ENCODE peak calls at places on chromosomes 4 and X, in eight cellular contexts. J, O, Q, Z, C, D, X and S are unnamed samples.
A peak's percentile ranks its signal among the peaks of the same experiment; 100 is the strongest.

GRCh38 chr4:25439913-25440477 is 62.9 kb downstream of the ANAPC4 start:
- DNase-seq in J (peak; percentile 64), O (peak; percentile 66), Q (no peak), Z (peak; percentile 68), C (no peak), D (peak; percentile 61), X (no peak), S (peak; percentile 49)

GRCh38 chr4:103996637-103997036 is 276.9 kb upstream of the TACR3 start:
- DNase-seq in J (peak; percentile 78), O (peak; percentile 42), Q (no peak), Z (no peak), C (no peak), D (no peak), X (no peak), S (peak; percentile 58)

GRCh38 chr4:150173420-150173819 is 95.2 kb downstream of the DCLK2 start:
- DNase-seq in J (no peak), O (no peak), Q (no peak), Z (no peak), C (no peak), D (no peak), X (no peak), S (no peak)

GRCh38 chrX:73562458-73562857 is 539 bp upstream of the CHIC1 start:
- DNase-seq in J (no peak), O (no peak), Q (no peak), Z (no peak), C (no peak), D (no peak), X (no peak), S (no peak)

GRCh38 chrX:153818571-153819397 is 11.6 kb downstream of the PDZD4 start:
- DNase-seq in J (no peak), O (no peak), Q (peak; percentile 73), Z (no peak), C (peak; percentile 61), D (no peak), X (no peak), S (no peak)

GRCh38 chr4:167234388-167234881 is at the start of gene SPOCK3:
- DNase-seq in J (peak; percentile 52), O (peak; percentile 30), Q (peak; percentile 64), Z (no peak), C (peak; percentile 48), D (no peak), X (peak; percentile 72), S (peak; percentile 36)

GRCh38 chr4:74181225-74181624 is 23.3 kb downstream of the MTHFD2L start:
- DNase-seq in J (no peak), O (no peak), Q (no peak), Z (peak; percentile 49), C (no peak), D (no peak), X (no peak), S (no peak)

GRCh38 chrX:29858714-29859113 is 356.6 kb upstream of the MAGEB2 start:
- DNase-seq in J (no peak), O (no peak), Q (no peak), Z (peak; percentile 69), C (no peak), D (no peak), X (no peak), S (no peak)

GRCh38 chrX:8319359-8319758 is 145.3 kb upstream of the VCX3B start:
- DNase-seq in J (no peak), O (no peak), Q (no peak), Z (no peak), C (no peak), D (no peak), X (no peak), S (no peak)

GRCh38 chrX:10190367-10190766 is 33.6 kb downstream of the CLCN4 start:
- DNase-seq in J (no peak), O (no peak), Q (no peak), Z (peak; percentile 83), C (no peak), D (no peak), X (no peak), S (peak; percentile 39)

GRCh38 chr4:46051392-46051791 is 72.5 kb downstream of the GABRG1 start:
- DNase-seq in J (no peak), O (no peak), Q (no peak), Z (no peak), C (no peak), D (no peak), X (no peak), S (no peak)

GRCh38 chrX:677376-677775 is 46.8 kb downstream of the SHOX start:
- DNase-seq in J (no peak), O (no peak), Q (no peak), Z (no peak), C (no peak), D (no peak), X (no peak), S (no peak)

GRCh38 chr4:147019061-147019460 is 73.4 kb upstream of the TTC29 start:
- DNase-seq in J (peak; percentile 43), O (peak; percentile 26), Q (peak; percentile 69), Z (peak; percentile 56), C (peak; percentile 68), D (peak; percentile 74), X (peak; percentile 83), S (peak; percentile 53)

GRCh38 chr4:24211821-24212220 is 322.0 kb upstream of the PPARGC1A start:
- DNase-seq in J (no peak), O (no peak), Q (no peak), Z (peak; percentile 85), C (no peak), D (no peak), X (no peak), S (no peak)

GRCh38 chr4:786861-787300 is 39.0 kb downstream of the CPLX1 start:
- DNase-seq in J (no peak), O (no peak), Q (peak; percentile 76), Z (no peak), C (no peak), D (no peak), X (peak; percentile 75), S (no peak)

GRCh38 chr4:9987749-9988346 is 33.4 kb downstream of the SLC2A9 start:
- DNase-seq in J (no peak), O (no peak), Q (no peak), Z (no peak), C (no peak), D (no peak), X (no peak), S (no peak)

GRCh38 chr4:3329887-3330286 is 37.1 kb downstream of the RGS12 start:
- DNase-seq in J (no peak), O (no peak), Q (no peak), Z (no peak), C (no peak), D (no peak), X (no peak), S (no peak)
- H3K27ac ChIP-seq in J (no peak overlapping the region), O (no peak overlapping the region), Q (no peak overlapping the region), Z (no peak overlapping the region), C (peak overlapping the region; percentile 41), D (no peak overlapping the region), X (no peak overlapping the region), S (no peak overlapping the region)

DNA sequence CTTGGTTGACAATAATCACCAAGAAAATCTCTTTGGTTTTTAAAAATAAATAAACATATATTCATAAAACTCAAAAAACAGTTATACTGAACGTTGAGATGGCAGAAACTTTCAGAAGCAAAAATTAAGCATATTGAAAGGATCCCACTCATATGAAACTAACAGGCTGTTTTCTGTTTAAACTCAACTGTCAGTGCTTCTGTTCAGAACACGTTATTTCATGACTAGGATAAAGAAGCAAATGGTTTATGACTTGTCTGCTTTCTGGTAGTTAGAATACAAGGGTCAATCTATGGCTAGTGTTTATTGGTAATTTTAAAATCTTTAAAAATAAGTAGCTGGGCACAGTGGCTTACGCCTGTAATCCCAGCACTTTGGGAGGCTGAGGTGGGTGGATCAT is 4.1 kb downstream of the GPR82 start:
- DNase-seq in J (no peak), O (no peak), Q (no peak), Z (no peak), C (no peak), D (no peak), X (no peak), S (no peak)
- H3K27me3 ChIP-seq in J (no peaks in the 10 kb centered on the region), O (no peaks in the 10 kb centered on the region), Q (no peaks in the 10 kb centered on the region), Z (no peaks in the 10 kb centered on the region), C (no peaks in the 10 kb centered on the region), D (no peaks in the 10 kb centered on the region), X (no peaks in the 10 kb centered on the region), S (no peaks in the 10 kb centered on the region)

DNA sequence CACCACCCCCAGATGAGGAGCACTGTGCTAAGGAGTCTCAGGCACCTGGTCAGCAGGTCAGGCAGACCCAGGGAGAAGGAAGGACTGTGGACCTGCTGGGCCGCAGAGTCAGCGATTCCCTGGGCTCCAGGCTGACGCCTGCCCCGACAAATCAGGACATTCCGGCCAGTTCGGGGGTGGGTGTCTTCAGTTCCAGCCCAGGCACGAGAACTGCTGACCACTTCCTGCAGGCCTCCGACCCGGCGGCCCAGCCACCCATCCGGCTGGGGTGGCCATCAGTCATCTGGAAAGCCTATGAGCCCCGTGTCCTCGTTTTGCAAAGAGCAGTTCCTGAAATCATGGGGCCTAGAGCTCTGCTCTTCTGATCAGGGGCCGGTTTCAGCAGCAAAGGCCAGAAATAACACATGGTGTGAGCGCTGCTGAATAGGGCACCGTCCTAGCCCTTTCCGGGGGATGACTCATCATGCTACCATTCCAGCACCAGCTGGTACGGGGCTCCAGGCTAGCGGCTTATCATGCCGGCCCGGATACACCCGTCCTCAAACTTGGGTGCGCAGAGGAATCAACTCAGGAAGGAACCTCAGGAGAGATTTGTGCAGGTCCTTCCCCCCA is 7.8 kb upstream of the SH3TC1 start:
- DNase-seq in J (no peak), O (no peak), Q (peak; percentile 86), Z (peak; percentile 44), C (peak; percentile 87), D (peak; percentile 88), X (peak; percentile 86), S (peak; percentile 78)
- H3K4me3 ChIP-seq in J (no peak overlapping the region), O (no peak overlapping the region), Q (no peak overlapping the region), Z (no peak overlapping the region), C (peak overlapping the region; percentile 34), D (no peak overlapping the region), X (no peak overlapping the region), S (no peak overlapping the region)

GRCh38 chr4:112176596-112176995 is 31.3 kb downstream of the FAM241A start:
- DNase-seq in J (no peak), O (no peak), Q (no peak), Z (no peak), C (no peak), D (no peak), X (no peak), S (no peak)
- H3K27ac ChIP-seq in J (no peak overlapping the region), O (no peak overlapping the region), Q (no peak overlapping the region), Z (no peak overlapping the region), C (no peak overlapping the region), D (no peak overlapping the region), X (no peak overlapping the region), S (no peak overlapping the region)

GRCh38 chr4:54224960-54225670 is 4.0 kb upstream of the PDGFRA start:
- DNase-seq in J (no peak), O (no peak), Q (no peak), Z (no peak), C (no peak), D (no peak), X (no peak), S (no peak)
- H3K27me3 ChIP-seq in J (peaks cover 10% of the 10 kb centered on the region), O (peaks cover 56% of the 10 kb centered on the region), Q (peaks cover 25% of the 10 kb centered on the region), Z (no peaks in the 10 kb centered on the region), C (peaks cover 27% of the 10 kb centered on the region), D (peaks cover 3% of the 10 kb centered on the region), X (no peaks in the 10 kb centered on the region), S (no peaks in the 10 kb centered on the region)